ENCODE peak calls at places on chromosome 11, in nine cellular contexts. E, O, P, C, I, N, B, D and W are unnamed samples.

GRCh38 chr11:75421035-75421602 is 11.9 kb downstream of the KLHL35 start:
- DNase-seq in E (no peak), O (no peak), P (no peak), C (no peak), I (no peak), N (no peak), B (no peak), D (no peak), W (no peak)

GRCh38 chr11:117395476-117395875 is 67.8 kb downstream of the CEP164 start:
- DNase-seq in E (peak), O (no peak), P (no peak), C (no peak), I (no peak), N (no peak), B (no peak), D (no peak), W (no peak)

GRCh38 chr11:17917556-17917955 is 95.3 kb downstream of the SERGEF start:
- DNase-seq in E (no peak), O (no peak), P (no peak), C (no peak), I (no peak), N (no peak), B (no peak), D (no peak), W (no peak)

GRCh38 chr11:74169736-74170458 is 905 bp downstream of the C2CD3 start:
- DNase-seq in E (no peak), O (no peak), P (no peak), C (no peak), I (no peak), N (no peak), B (no peak), D (no peak), W (peak)

GRCh38 chr11:27282806-27283205 is 80.2 kb downstream of the CCDC34 start:
- DNase-seq in E (no peak), O (peak), P (peak), C (no peak), I (no peak), N (no peak), B (no peak), D (no peak), W (no peak)

GRCh38 chr11:34651551-34651950 is 30.7 kb downstream of the EHF start:
- DNase-seq in E (no peak), O (no peak), P (peak), C (no peak), I (no peak), N (no peak), B (no peak), D (no peak), W (peak)

GRCh38 chr11:100941033-100941432 is 188.6 kb downstream of the PGR start:
- DNase-seq in E (no peak), O (no peak), P (no peak), C (no peak), I (no peak), N (no peak), B (no peak), D (no peak), W (no peak)

GRCh38 chr11:77053217-77054013 is 13.4 kb upstream of the CAPN5 start:
- DNase-seq in E (no peak), O (no peak), P (no peak), C (no peak), I (no peak), N (no peak), B (no peak), D (no peak), W (no peak)

GRCh38 chr11:114180301-114181055 is 115.7 kb upstream of the NNMT start:
- DNase-seq in E (no peak), O (peak), P (no peak), C (no peak), I (peak), N (no peak), B (no peak), D (no peak), W (peak)
- H3K27ac ChIP-seq in E (peak), O (peak), P (no peak), C (peak), I (peak), N (peak), B (peak), D (peak), W (no peak)

DNA sequence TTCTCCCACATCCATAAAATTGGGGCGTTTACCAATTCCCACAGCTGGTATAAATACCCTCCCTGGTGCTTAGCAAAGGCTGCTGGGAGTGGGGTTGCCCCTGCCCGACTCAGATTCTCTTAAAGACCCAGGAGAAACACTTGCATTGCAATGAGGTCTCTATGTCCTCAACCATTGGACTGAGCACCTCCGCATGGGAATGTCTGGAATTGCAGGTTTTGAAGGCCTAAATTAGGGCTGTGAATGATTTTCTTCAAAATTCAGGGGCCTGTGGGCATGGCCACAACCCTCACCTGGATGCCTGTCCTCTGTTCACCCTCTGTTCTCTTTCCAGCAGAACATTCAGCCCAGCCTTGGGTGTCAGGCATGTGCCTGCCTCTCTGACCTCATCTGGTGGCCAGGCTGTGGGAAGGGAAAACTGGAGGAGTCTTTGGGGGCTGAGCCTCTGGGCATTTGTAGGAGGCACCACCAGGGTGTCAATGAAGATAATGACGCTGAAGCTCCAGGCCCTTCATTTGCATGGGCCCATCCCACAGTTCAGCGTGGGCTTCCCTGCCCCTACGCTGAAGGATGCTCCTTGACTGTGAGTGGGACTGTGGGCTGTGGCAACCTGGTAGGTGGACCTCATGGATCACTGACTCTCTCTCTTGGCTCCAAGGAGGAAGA is 52.7 kb upstream of the MYEOV start:
- DNase-seq in E (no peak), O (no peak), P (no peak), C (no peak), I (no peak), N (no peak), B (no peak), D (no peak), W (no peak)
- H3K27ac ChIP-seq in E (no peak), O (no peak), P (no peak), C (no peak), I (no peak), N (no peak), B (no peak), D (no peak), W (no peak)

GRCh38 chr11:130128626-130129025 is 31.0 kb upstream of the ST14 start:
- DNase-seq in E (no peak), O (no peak), P (no peak), C (no peak), I (no peak), N (no peak), B (no peak), D (no peak), W (no peak)
- H3K27ac ChIP-seq in E (no peak), O (no peak), P (no peak), C (no peak), I (no peak), N (no peak), B (no peak), D (no peak), W (no peak)

GRCh38 chr11:1691878-1692707 is 4.9 kb upstream of the KRTAP5-6 start:
- DNase-seq in E (no peak), O (peak), P (no peak), C (no peak), I (no peak), N (no peak), B (no peak), D (no peak), W (no peak)

GRCh38 chr11:1693327-1694063 is 3.5 kb upstream of the KRTAP5-6 start:
- DNase-seq in E (peak), O (peak), P (peak), C (peak), I (peak), N (peak), B (peak), D (peak), W (peak)

GRCh38 chr11:1692708-1693326 is 4.2 kb upstream of the KRTAP5-6 start:
- DNase-seq in E (peak), O (no peak), P (no peak), C (no peak), I (no peak), N (no peak), B (no peak), D (no peak), W (no peak)

GRCh38 chr11:1691027-1691877 is 5.7 kb upstream of the KRTAP5-6 start:
- DNase-seq in E (peak), O (peak), P (no peak), C (no peak), I (no peak), N (no peak), B (no peak), D (no peak), W (no peak)

DNA sequence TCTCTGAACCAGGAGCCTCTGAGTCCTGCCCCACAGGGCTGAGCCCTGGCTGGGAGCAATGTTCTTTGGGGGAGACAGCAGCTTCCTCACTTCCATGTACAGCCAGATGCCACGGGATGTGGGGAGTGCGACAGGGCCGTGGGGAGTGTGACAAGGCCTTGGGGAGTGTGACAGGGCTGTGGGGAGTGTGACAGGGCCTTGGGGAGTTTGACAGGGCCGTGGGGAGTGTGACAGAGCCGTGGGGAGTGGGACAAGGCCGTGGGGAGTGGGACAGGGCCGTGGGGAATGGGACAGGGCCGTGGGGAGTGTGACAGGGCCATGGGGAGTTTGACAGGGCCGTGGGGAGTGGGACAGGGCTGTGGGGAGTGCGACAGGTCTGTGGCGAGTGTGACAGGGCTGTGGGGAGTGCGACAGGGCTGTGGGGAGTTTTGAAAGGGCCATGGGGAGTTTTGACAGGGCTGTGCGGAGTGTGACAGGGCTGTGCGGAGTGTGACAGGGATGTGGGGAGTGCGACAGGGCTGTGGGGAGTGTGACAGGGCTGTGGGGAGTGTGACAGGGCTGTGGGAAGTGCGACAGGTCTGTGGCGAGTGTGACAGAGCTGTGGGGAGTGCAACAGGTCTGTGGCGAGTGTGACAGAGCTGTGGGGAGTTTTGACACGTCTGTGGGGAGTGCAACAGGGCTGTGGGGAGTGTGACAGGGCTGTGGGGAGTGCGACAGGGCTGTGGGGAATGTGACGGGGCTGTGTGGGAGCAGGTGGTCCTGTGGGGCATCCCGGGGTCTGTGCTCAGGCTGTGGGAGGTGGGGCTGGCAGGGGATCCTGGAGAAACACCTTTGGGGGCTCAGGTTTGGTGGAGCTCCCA is 6.6 kb upstream of the KRTAP5-6 start:
- DNase-seq in E (no peak), O (no peak), P (no peak), C (no peak), I (no peak), N (no peak), B (no peak), D (no peak), W (no peak)
- H3K27ac ChIP-seq in E (no peak), O (peak), P (no peak), C (no peak), I (no peak), N (no peak), B (no peak), D (no peak), W (no peak)

GRCh38 chr11:13316528-13316961 is 39.0 kb downstream of the BMAL1 start:
- DNase-seq in E (peak), O (no peak), P (peak), C (no peak), I (no peak), N (peak), B (no peak), D (no peak), W (no peak)
- H3K27ac ChIP-seq in E (peak), O (no peak), P (no peak), C (peak), I (no peak), N (peak), B (peak), D (no peak), W (no peak)

GRCh38 chr11:88183233-88183632 is 8.0 kb upstream of the RAB38 start:
- DNase-seq in E (no peak), O (no peak), P (no peak), C (no peak), I (no peak), N (no peak), B (no peak), D (no peak), W (no peak)
- H3K27ac ChIP-seq in E (no peak), O (no peak), P (no peak), C (no peak), I (no peak), N (no peak), B (no peak), D (no peak), W (no peak)

GRCh38 chr11:58070585-58070984 is 39.8 kb downstream of the OR6Q1 start:
- DNase-seq in E (no peak), O (no peak), P (no peak), C (no peak), I (no peak), N (no peak), B (no peak), D (no peak), W (no peak)

DNA sequence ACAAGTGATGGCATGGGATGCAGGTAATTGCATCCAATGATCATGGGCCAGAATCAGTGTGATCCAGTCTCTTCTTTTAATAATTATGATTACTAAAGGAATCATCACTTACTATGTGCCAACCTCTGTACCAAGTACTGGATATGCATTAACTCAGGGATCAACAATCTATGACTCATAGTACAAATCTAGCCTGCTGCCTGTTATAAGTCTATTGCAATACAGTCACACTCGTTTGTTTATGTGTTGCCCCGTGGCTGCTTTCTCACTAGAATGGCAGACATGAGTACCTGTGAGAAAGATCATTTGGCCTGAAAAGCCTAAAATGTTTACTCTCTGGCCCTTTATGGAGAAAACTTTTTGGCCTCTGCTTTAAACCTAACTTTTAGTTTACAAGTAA is 45.0 kb downstream of the OR6Q1 start:
- DNase-seq in E (no peak), O (no peak), P (no peak), C (no peak), I (no peak), N (peak), B (no peak), D (no peak), W (peak)
- H3K27ac ChIP-seq in E (no peak), O (no peak), P (no peak), C (no peak), I (no peak), N (no peak), B (no peak), D (no peak), W (no peak)